ENCODE peak calls at places on chromosomes 2 and 18, in four cellular contexts. E is sigmoid colon, F is endothelial cell, N is GM20000. Z is an unnamed sample.

GRCh38 chr2:241309684-241310117 is 5.8 kb downstream of the HDLBP start:
- DNase-seq in E (no peak), F (no peak), N (peak; percentile 67), Z (no peak)

GRCh38 chr2:197871780-197872456 is 67.5 kb downstream of the PLCL1 start:
- DNase-seq in E (no peak), F (no peak), N (no peak), Z (no peak)

GRCh38 chr2:151927501-151928221 is 99.4 kb upstream of the ARL5A start:
- DNase-seq in E (no peak), F (no peak), N (no peak), Z (no peak)

GRCh38 chr2:112691761-112692370 is 29.0 kb upstream of the NT5DC4 start:
- DNase-seq in E (peak; percentile 36), F (no peak), N (no peak), Z (no peak)

GRCh38 chr2:145305854-145306253 is 785.9 kb upstream of the ZEB2 start:
- DNase-seq in E (no peak), F (no peak), N (no peak), Z (no peak)

GRCh38 chr2:232761301-232761907 is 15.0 kb downstream of the KCNJ13 start:
- DNase-seq in E (no peak), F (peak; percentile 33), N (peak; percentile 23), Z (no peak)

GRCh38 chr2:237765875-237766274 is 32.7 kb upstream of the RBM44 start:
- DNase-seq in E (no peak), F (no peak), N (no peak), Z (no peak)

GRCh38 chr18:78992041-78992735 is 12.6 kb downstream of the SALL3 start:
- DNase-seq in E (no peak), F (peak; percentile 52), N (no peak), Z (no peak)

GRCh38 chr2:180017764-180018163 is 10.7 kb upstream of the CWC22 start:
- DNase-seq in E (no peak), F (no peak), N (no peak), Z (no peak)

GRCh38 chr2:20609349-20609994 is 41.4 kb downstream of the HS1BP3 start:
- DNase-seq in E (peak; percentile 94), F (no peak), N (no peak), Z (no peak)

GRCh38 chr2:209767316-209767715 is 4.3 kb upstream of the UNC80 start:
- DNase-seq in E (no peak), F (no peak), N (no peak), Z (no peak)

GRCh38 chr18:9779630-9780029 is 71.5 kb downstream of the RAB31 start:
- DNase-seq in E (no peak), F (no peak), N (no peak), Z (no peak)

GRCh38 chr2:225070811-225071210 is 28.5 kb upstream of the DOCK10 start:
- DNase-seq in E (no peak), F (no peak), N (no peak), Z (no peak)

DNA sequence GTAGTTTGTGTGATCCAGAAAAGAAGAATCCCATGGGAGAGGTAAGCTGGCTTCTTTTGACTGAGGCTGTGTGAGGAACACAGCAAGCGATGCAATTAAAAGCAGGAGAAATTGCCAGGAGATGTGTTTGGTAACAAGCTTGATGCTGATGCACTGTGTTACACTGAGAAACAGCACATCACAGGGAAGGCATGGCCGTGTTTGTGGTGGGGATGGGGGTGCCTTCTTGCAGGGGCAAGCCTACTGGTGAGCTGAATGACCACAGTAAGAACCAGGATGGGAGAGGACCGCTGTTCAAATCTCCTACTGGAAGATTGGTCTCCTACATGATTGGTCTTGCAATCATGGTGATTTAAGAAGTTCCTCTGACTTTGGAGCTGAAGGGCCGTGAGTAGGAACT is 477.7 kb upstream of the HS6ST1 start:
- DNase-seq in E (peak; percentile 19), F (no peak), N (no peak), Z (no peak)
- TF ChIP-seq CTCF in E (no peak), F (no peak), N (no peak), Z (no peak)

GRCh38 chr2:103427567-103427966 is 665.7 kb downstream of the TMEM182 start:
- DNase-seq in E (no peak), F (no peak), N (no peak), Z (no peak)
- TF ChIP-seq CTCF in E (no peak), F (no peak), N (no peak), Z (no peak)

DNA sequence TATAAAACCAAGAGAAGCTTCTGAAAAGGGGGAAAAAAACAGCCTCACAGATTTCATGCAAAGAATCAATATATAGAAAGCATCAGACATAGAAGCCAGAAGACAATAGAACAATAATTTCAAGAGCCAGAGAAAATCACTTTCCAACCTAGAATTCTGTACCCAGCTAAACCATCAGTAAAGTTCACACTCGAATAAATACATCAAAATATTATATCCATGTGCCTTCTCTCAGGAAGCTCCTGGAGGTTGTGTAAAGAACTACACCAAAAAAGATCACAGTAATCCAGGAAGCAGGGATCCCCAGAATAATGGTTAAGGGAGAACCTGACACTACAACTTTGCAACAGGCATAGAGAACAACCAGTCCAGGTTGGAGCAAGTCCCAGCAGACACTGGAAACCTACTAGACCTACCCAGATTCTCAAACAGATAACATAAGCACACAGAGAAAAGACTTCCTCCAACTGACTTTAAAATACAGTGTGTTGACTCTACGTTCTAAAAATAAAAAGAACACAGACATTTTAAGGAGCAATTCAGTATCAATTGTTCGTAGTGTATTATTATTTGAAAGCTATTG is 401.9 kb upstream of the HS6ST1 start:
- DNase-seq in E (no peak), F (no peak), N (no peak), Z (no peak)
- TF ChIP-seq CTCF in E (no peak), F (peak; percentile 32), N (no peak), Z (peak; percentile 33)

GRCh38 chr2:149594411-149594810 is 6.8 kb upstream of the MMADHC start:
- DNase-seq in E (no peak), F (no peak), N (no peak), Z (no peak)

GRCh38 chr2:149596471-149596870 is 8.9 kb upstream of the MMADHC start:
- DNase-seq in E (no peak), F (no peak), N (no peak), Z (no peak)

GRCh38 chr2:149598014-149598395 is 10.4 kb upstream of the MMADHC start:
- DNase-seq in E (no peak), F (no peak), N (no peak), Z (no peak)

GRCh38 chr2:149595069-149595963 is 7.7 kb upstream of the MMADHC start:
- DNase-seq in E (no peak), F (no peak), N (no peak), Z (no peak)

DNA sequence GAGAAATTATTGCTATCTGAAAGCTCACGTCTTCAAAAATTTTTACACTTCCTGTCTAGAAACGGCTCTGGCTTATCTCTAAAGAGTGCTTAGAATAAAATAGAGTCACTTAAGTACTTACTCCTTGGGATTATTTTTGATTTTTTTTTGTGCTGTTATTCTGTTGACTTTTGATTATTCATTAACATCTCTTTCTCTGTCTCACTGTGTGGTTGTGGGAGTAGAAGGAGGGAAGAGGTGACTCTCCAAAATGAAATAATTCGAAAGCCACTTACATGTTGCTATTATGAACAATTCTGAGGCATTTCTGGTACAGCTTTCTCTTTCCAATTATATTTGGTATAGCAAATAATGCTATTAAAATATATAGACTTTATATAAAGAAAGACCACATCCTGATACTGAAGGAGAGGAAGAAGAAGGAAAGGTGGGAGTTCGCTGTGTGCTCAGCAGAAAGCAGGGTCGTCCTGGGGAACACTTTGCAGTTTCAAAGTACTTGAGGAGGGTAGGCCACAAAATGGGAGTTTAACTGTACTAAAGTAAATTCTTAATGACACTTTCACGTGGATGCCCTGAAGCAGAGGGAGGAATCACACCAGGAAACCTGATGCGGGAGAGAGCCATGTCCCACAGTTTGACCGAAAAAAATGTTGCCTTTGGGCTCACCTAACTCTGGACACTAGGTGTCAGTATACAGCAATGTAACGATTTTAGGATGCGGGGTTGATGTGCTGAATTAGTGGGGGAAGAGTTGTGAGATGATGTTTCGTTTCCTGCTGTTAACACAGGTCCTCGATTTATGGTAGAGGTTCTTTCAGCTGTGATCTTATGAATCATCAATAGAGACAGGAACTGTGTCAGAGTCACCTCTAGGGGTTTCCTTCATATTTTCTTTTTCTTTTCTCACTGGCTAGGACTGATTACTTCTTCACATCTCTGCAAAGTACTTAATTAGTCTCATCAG is 9.8 kb upstream of the MMADHC start:
- DNase-seq in E (peak; percentile 62), F (peak; percentile 47), N (peak; percentile 63), Z (peak; percentile 29)
- TF ChIP-seq CTCF in E (peak; percentile 78), F (peak; percentile 84), N (peak; percentile 46), Z (peak; percentile 87)

DNA sequence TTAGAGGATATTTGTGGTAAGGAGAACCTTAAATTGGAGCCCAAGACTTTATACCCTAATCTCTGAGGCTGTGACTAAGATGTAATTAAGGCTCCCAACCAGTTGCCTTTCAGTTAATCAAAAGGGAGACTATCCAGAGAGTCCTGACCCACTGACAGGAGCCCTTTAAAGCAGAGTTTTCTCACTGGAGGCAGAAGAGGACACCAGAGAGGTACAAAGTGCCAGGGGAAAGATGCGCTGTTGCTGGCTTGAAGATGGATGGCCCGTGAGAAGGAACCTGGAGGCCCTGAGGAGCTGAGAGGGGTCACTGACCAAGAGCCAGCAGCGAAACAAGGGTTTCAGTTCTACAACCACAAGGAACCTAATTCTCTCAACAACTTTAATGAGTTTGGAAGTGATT is 137.3 kb downstream of the TMEM131 start:
- DNase-seq in E (no peak), F (no peak), N (no peak), Z (no peak)
- TF ChIP-seq CTCF in E (no peak), F (no peak), N (no peak), Z (no peak)

GRCh38 chr2:47516496-47517104 is 113.6 kb downstream of the MSH2 start:
- DNase-seq in E (no peak), F (no peak), N (no peak), Z (no peak)

GRCh38 chr2:47519147-47519537 is 116.2 kb downstream of the MSH2 start:
- DNase-seq in E (no peak), F (no peak), N (no peak), Z (no peak)

GRCh38 chr2:47519604-47520301 is 116.8 kb downstream of the MSH2 start:
- DNase-seq in E (no peak), F (no peak), N (no peak), Z (no peak)

GRCh38 chr2:47520302-47520630 is 117.3 kb downstream of the MSH2 start:
- DNase-seq in E (no peak), F (no peak), N (peak; percentile 35), Z (no peak)

GRCh38 chr2:47518497-47519146 is 115.7 kb downstream of the MSH2 start:
- DNase-seq in E (no peak), F (no peak), N (no peak), Z (no peak)
- TF ChIP-seq CTCF in E (no peak), F (no peak), N (no peak), Z (no peak)